ENCODE peak calls at places on chromosomes 16 and 17, in ten cellular contexts. U, M, A, O, N, E, T, L, C and J are unnamed samples.

GRCh38 chr17:1783834-1784611 is 22.2 kb downstream of the SERPINF1 start:
- DNase-seq in M (no peak), N (no peak), O (peak), L (peak), A (peak), E (peak), C (no peak), T (peak), U (peak), J (peak)

GRCh38 chr16:19517424-19518089 is 4.3 kb downstream of the GDE1 start:
- DNase-seq in C (no peak), E (peak), N (no peak), L (no peak), U (peak), A (peak), O (no peak), M (no peak), T (no peak), J (no peak)

GRCh38 chr17:74528491-74529199 is 2.6 kb downstream of the CD300LB start:
- DNase-seq in O (no peak), E (no peak), A (no peak), N (peak), M (no peak), T (peak), U (no peak), C (no peak), L (no peak), J (no peak)

GRCh38 chr16:23171234-23171948 is 11.2 kb upstream of the SCNN1G start:
- DNase-seq in E (peak), L (no peak), N (no peak), O (no peak), M (no peak), T (no peak), C (no peak), U (peak), A (no peak), J (no peak)

GRCh38 chr16:14337303-14338191 is 266.4 kb downstream of the MRTFB start:
- DNase-seq in M (no peak), T (no peak), N (no peak), C (no peak), A (no peak), E (peak), O (peak), L (no peak), U (no peak), J (no peak)

GRCh38 chr16:79595916-79596450 is 4.6 kb downstream of the MAF start:
- DNase-seq in T (no peak), M (no peak), L (no peak), U (no peak), N (no peak), E (no peak), O (no peak), C (no peak), A (no peak), J (no peak)

GRCh38 chr17:15946611-15947120 is 1.7 kb downstream of the ADORA2B start:
- DNase-seq in M (no peak), L (no peak), U (peak), C (no peak), E (no peak), N (no peak), A (no peak), O (no peak), T (no peak), J (no peak)

GRCh38 chr16:9370071-9370491 is 278.6 kb downstream of the HAPSTR1 start:
- DNase-seq in A (no peak), O (no peak), U (no peak), E (no peak), M (no peak), T (no peak), L (no peak), N (no peak), C (no peak), J (no peak)

GRCh38 chr17:58270476-58271290 is 10.1 kb downstream of the MPO start:
- DNase-seq in O (no peak), A (no peak), T (no peak), M (no peak), C (no peak), U (no peak), L (no peak), E (no peak), N (no peak), J (no peak)

GRCh38 chr17:28185658-28186057 is 133.3 kb upstream of the TMEM97 start:
- DNase-seq in U (no peak), L (no peak), T (no peak), E (no peak), C (no peak), M (no peak), A (no peak), O (no peak), N (no peak), J (no peak)

GRCh38 chr16:89924298-89924924 is 1.3 kb downstream of the TUBB3 start:
- DNase-seq in U (peak), T (peak), O (peak), L (no peak), M (no peak), N (no peak), E (peak), A (no peak), C (no peak), J (peak)

GRCh38 chr16:25783226-25783625 is 91.5 kb downstream of the HS3ST4 start:
- DNase-seq in M (no peak), L (no peak), N (no peak), O (no peak), A (no peak), U (no peak), E (no peak), T (no peak), C (no peak), J (no peak)